ENCODE peak calls at places on chromosomes 1 and 21, in four cellular contexts. M, H, S and W are unnamed samples.

GRCh38 chr1:22123901-22124404 is 18.9 kb downstream of the WNT4 start:
- DNase-seq in M (no peak), H (no peak), S (no peak), W (no peak)

GRCh38 chr1:116842654-116843053 is 67.1 kb upstream of the PTGFRN start:
- DNase-seq in M (no peak), H (no peak), S (no peak), W (no peak)

GRCh38 chr1:29811247-29811646 is 574.9 kb downstream of the PTPRU start:
- DNase-seq in M (no peak), H (no peak), S (no peak), W (peak)

GRCh38 chr1:202012544-202013478 is 2.4 kb downstream of the ELF3 start:
- DNase-seq in M (no peak), H (no peak), S (no peak), W (no peak)

GRCh38 chr21:43859747-43860214 is 5.2 kb upstream of the AGPAT3 start:
- DNase-seq in M (no peak), H (no peak), S (no peak), W (no peak)

GRCh38 chr1:162666006-162666645 is 33.9 kb downstream of the DDR2 start:
- DNase-seq in M (no peak), H (no peak), S (no peak), W (no peak)

GRCh38 chr21:43984905-43985689 is 27.0 kb upstream of the TRAPPC10 start:
- DNase-seq in M (no peak), H (no peak), S (no peak), W (no peak)

GRCh38 chr1:38451541-38451993 is 405.0 kb upstream of the POU3F1 start:
- DNase-seq in M (no peak), H (no peak), S (no peak), W (no peak)

GRCh38 chr1:221159608-221160007 is 280.4 kb downstream of the HLX start:
- DNase-seq in M (no peak), H (no peak), S (no peak), W (no peak)

GRCh38 chr1:36508257-36508656 is 25.5 kb upstream of the CSF3R start:
- DNase-seq in M (no peak), H (no peak), S (no peak), W (no peak)

GRCh38 chr1:40133122-40133665 is 28.0 kb upstream of the RLF start:
- DNase-seq in M (no peak), H (no peak), S (no peak), W (no peak)

GRCh38 chr1:207917086-207917485 is 6.2 kb upstream of the CD34 start:
- DNase-seq in M (no peak), H (no peak), S (no peak), W (no peak)

GRCh38 chr1:23368562-23369334 is 888 bp downstream of the ZNF436 start:
- DNase-seq in M (peak), H (peak), S (peak), W (peak)
- TF ChIP-seq CTCF in M (peak), H (peak), S (no peak), W (no peak)

GRCh38 chr1:182962554-182963115 is 9.7 kb upstream of the SHCBP1L start:
- DNase-seq in M (peak), H (peak), S (peak), W (no peak)
- TF ChIP-seq CTCF in M (peak), H (peak), S (peak), W (peak)

GRCh38 chr1:84166797-84167196 is 22.7 kb downstream of the PRKACB start:
- DNase-seq in M (no peak), H (no peak), S (no peak), W (no peak)

GRCh38 chr1:84165566-84165965 is 21.5 kb downstream of the PRKACB start:
- DNase-seq in M (no peak), H (no peak), S (no peak), W (no peak)

GRCh38 chr1:84164567-84165021 is 20.5 kb downstream of the PRKACB start:
- DNase-seq in M (no peak), H (no peak), S (no peak), W (no peak)

GRCh38 chr1:84164156-84164555 is 20.1 kb downstream of the PRKACB start:
- DNase-seq in M (no peak), H (no peak), S (no peak), W (no peak)

GRCh38 chr1:84163123-84164038 is 19.3 kb downstream of the PRKACB start:
- DNase-seq in M (no peak), H (no peak), S (no peak), W (no peak)
- TF ChIP-seq CTCF in M (no peak), H (no peak), S (no peak), W (no peak)

GRCh38 chr1:237672748-237673147 is 218.0 kb downstream of the ZP4 start:
- DNase-seq in M (no peak), H (no peak), S (no peak), W (no peak)

GRCh38 chr1:237681210-237681609 is 209.5 kb downstream of the ZP4 start:
- DNase-seq in M (no peak), H (no peak), S (no peak), W (no peak)

GRCh38 chr1:237679687-237680086 is 211.0 kb downstream of the ZP4 start:
- DNase-seq in M (no peak), H (no peak), S (no peak), W (no peak)

DNA sequence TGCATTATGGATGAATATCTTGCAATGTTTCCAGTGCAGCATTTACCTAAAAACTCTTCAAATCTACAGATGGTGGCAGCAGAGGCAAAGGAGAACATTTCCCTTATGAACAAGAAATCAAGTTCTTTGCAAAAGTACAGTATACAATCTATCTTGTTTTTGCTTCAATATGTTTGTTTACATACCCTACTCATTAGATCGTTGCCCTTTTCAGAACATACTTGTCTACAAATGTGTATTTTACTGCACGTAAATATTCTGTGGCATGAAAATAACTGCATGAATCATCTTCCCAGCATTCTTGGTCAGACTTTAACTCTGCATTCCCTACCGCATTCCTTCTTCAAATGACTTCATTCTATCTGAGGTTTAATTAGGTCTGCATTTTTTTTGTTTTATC is 212.7 kb downstream of the ZP4 start:
- DNase-seq in M (no peak), H (no peak), S (no peak), W (no peak)
- TF ChIP-seq CTCF in M (peak), H (no peak), S (no peak), W (no peak)

GRCh38 chr1:173871091-173871490 is 2.9 kb downstream of the ZBTB37 start:
- DNase-seq in M (no peak), H (no peak), S (no peak), W (no peak)
- TF ChIP-seq CTCF in M (no peak), H (no peak), S (no peak), W (no peak)

GRCh38 chr1:43285269-43285986 is at the start of gene C1orf210:
- DNase-seq in M (no peak), H (peak), S (no peak), W (no peak)
- TF ChIP-seq CTCF in M (no peak), H (no peak), S (no peak), W (no peak)

GRCh38 chr1:206911064-206911663 is 10.6 kb downstream of the FCMR start:
- DNase-seq in M (no peak), H (no peak), S (peak), W (no peak)

GRCh38 chr1:206909883-206910318 is 11.8 kb downstream of the FCMR start:
- DNase-seq in M (no peak), H (no peak), S (no peak), W (no peak)

GRCh38 chr1:206907304-206907991 is 10.2 kb downstream of the IL24 start:
- DNase-seq in M (no peak), H (no peak), S (no peak), W (peak)

GRCh38 chr1:206908038-206908437 is 10.8 kb downstream of the IL24 start:
- DNase-seq in M (no peak), H (no peak), S (no peak), W (no peak)

DNA sequence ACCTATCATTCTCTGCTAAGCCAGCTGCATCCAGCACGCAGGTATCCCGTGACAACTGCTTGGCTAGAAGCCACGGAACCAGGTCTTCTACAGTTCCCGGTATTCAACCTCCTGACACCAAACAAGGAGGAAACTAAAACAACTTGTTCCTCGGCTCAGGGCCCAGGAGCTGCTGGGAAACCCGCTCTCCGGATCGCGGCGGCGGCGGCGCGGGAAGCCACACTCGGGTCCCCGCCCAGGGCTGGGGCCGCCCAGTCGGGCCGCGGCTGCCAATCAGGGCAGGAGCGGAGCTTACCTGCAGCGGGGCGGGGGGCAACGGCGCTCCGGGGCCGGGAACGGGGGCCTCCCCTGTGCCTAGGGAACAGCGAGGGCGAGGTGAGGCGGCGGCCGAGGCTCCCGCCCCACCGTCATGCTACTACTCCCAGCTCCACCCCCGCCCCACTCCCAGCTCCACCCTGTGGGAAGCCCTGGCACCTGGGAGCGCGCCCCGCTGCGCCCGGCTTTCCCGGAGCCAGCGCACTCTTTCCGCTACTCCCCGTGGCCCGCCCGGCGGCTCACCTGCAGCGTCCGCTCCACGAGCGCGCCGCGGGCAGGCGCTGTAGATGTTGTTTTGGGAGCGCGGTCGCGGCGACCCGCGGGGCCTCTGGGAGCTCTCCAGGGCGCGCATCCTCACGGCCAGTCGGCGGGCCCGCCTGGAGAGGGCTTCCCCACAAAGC is 12.1 kb downstream of the IL24 start:
- DNase-seq in M (peak), H (peak), S (no peak), W (no peak)
- TF ChIP-seq CTCF in M (no peak), H (no peak), S (no peak), W (no peak)